ENCODE peak calls at places on chromosome 2, in ten cellular contexts. L, J, Z, U, T, K, Y, Q, W and I are unnamed samples.

GRCh38 chr2:96103388-96103705 is 13.0 kb downstream of the ADRA2B start:
- DNase-seq in K (no peak), T (no peak), U (no peak), Q (peak; percentile 58), Y (no peak), Z (peak; percentile 67), L (no peak), W (no peak), J (no peak), I (no peak)

GRCh38 chr2:181886192-181886591 is 5.3 kb upstream of the ITPRID2 start:
- DNase-seq in W (peak; percentile 62), L (no peak), U (no peak), J (no peak), Z (no peak), Y (no peak), Q (no peak), T (no peak), K (no peak), I (no peak)

GRCh38 chr2:167209784-167210183 is 321.5 kb downstream of the XIRP2 start:
- DNase-seq in L (no peak), Z (no peak), U (no peak), W (peak; percentile 11), Q (no peak), K (no peak), Y (no peak), J (no peak), T (no peak), I (no peak)

GRCh38 chr2:157052685-157053224 is 204.8 kb upstream of the GALNT5 start:
- DNase-seq in W (peak; percentile 78), T (no peak), Q (no peak), Y (no peak), J (no peak), Z (no peak), U (no peak), L (no peak), K (no peak), I (no peak)

GRCh38 chr2:96315400-96316071 is 9.6 kb upstream of the ITPRIPL1 start:
- DNase-seq in Z (no peak), Y (no peak), W (peak; percentile 41), J (peak; percentile 37), K (no peak), L (no peak), U (no peak), Q (no peak), T (no peak), I (peak; percentile 47)

GRCh38 chr2:170162261-170162612 is 15.7 kb upstream of the MYO3B start:
- DNase-seq in K (no peak), L (no peak), Z (no peak), Q (no peak), T (no peak), Y (no peak), W (peak; percentile 94), U (no peak), J (no peak), I (no peak)

GRCh38 chr2:19859565-19859964 is 42.2 kb downstream of the TTC32 start:
- DNase-seq in W (no peak), Q (no peak), L (no peak), Z (no peak), Y (no peak), J (no peak), T (no peak), K (no peak), U (no peak), I (no peak)

GRCh38 chr2:110804915-110805314 is 72.5 kb downstream of the ACOXL start:
- DNase-seq in Y (no peak), T (no peak), K (no peak), U (no peak), J (peak; percentile 72), Q (no peak), Z (no peak), W (no peak), L (no peak), I (peak; percentile 83)

GRCh38 chr2:55918856-55919255 is 4.7 kb downstream of the EFEMP1 start:
- DNase-seq in J (no peak), Y (no peak), Z (no peak), U (no peak), L (no peak), T (no peak), Q (no peak), W (no peak), K (no peak), I (no peak)

GRCh38 chr2:232365621-232366321 is 12.8 kb upstream of the ALPP start:
- DNase-seq in K (no peak), Y (no peak), J (no peak), W (no peak), L (peak; percentile 61), Z (peak; percentile 63), Q (no peak), T (no peak), U (peak; percentile 41), I (no peak)

GRCh38 chr2:127953128-127953718 is 67.5 kb upstream of the AMMECR1L start:
- DNase-seq in U (no peak), K (peak; percentile 68), Z (no peak), L (no peak), T (no peak), Q (no peak), W (no peak), Y (peak; percentile 56), J (no peak), I (no peak)

GRCh38 chr2:197198890-197199289 is 111.7 kb downstream of the ANKRD44 start:
- DNase-seq in Y (peak; percentile 47), L (no peak), T (peak; percentile 13), Z (peak; percentile 92), U (peak; percentile 97), K (peak; percentile 21), J (peak; percentile 70), Q (peak; percentile 77), W (no peak), I (peak; percentile 96)

GRCh38 chr2:219688560-219689445 is 61.4 kb downstream of the SLC4A3 start:
- DNase-seq in L (no peak), W (peak; percentile 93), Q (peak; percentile 79), J (no peak), U (no peak), T (no peak), K (peak; percentile 27), Z (no peak), Y (no peak), I (no peak)
- TF ChIP-seq CTCF in L (no peak), W (no peak), Q (no peak), J (no peak), U (no peak), T (no peak), K (no peak), Z (no peak), Y (no peak), I (no peak)

DNA sequence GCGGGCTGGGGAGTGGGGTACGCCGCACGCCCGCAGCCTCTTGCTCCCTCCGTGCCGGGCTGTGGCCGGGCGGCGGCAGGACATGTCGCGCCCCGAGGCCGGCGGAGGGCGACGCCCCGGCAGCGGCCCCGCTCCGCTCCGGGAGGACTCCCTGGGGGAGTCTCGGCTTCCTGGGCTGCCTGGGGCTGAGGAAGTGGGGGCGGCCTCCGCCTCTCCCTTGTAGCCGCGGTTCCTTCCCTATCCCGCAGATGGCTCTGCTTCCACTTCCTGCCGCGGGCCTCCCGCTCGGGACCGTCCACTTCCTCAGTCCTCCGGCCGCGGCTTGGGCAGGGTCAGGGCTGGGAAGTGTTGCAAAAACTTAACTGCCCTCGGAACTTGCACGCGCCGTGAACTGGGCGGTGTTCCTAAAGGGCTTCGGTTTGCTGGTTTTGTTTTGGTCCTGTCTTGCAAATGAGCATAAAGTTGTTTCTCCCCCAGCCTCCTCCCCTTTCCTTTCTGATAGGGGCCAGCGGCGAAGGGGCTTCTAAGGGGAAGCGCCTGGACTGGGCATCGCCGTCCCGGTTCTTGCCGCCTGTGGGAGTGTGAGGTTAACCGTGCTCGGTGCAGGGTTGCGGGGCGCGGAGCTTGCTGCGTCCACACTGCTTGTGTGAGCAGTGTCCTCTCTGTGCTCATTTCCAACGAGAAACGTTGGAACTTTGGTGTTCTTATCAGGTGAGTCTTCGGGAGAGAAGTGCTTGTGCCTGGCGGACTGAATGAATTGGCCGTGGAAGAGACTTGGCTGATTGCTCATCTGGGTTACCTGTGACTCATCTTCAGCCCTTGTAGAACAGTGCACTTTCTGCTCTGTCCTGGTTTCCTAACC is 600 bp downstream of the RALB start:
- DNase-seq in U (no peak), K (peak; percentile 89), L (peak; percentile 79), W (peak; percentile 91), Y (peak; percentile 88), J (peak; percentile 47), T (peak; percentile 62), Q (peak; percentile 95), Z (peak; percentile 97), I (peak; percentile 37)
- TF ChIP-seq CTCF in U (no peak), K (peak; percentile 47), L (no peak), W (peak; percentile 53), Y (peak; percentile 65), J (peak; percentile 49), T (no peak), Q (peak; percentile 45), Z (no peak), I (no peak)

DNA sequence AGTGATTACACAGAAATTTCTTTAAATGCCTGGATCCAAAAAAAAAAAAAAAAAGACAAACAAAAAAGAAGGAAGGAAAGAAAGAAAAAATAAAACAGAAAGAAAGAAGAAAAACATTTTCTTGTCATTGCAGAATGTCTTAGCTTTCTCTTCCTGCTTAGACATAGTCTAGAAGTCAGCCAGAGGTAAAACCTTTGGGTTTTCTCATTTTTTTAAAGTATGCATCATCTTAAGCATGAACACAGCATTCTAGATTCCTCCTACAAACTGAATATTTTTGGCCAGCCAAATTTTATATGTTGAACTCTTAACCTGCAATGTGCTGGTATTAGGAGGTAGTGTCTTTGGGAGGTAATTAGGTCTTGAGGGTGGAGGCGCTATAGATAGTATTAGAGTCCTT is 243.9 kb downstream of the TRIB2 start:
- DNase-seq in J (no peak), Q (no peak), T (no peak), Z (no peak), K (no peak), W (no peak), Y (no peak), U (no peak), L (no peak), I (no peak)
- TF ChIP-seq CTCF in J (no peak), Q (no peak), T (no peak), Z (no peak), K (no peak), W (no peak), Y (no peak), U (no peak), L (no peak), I (no peak)

GRCh38 chr2:27324720-27325119 is 1.8 kb upstream of the MPV17 start:
- DNase-seq in Z (no peak), U (no peak), W (no peak), Y (no peak), K (no peak), T (no peak), J (no peak), L (no peak), Q (no peak), I (no peak)

GRCh38 chr2:27322766-27323591 is at the start of gene MPV17:
- DNase-seq in Y (peak; percentile 91), W (peak; percentile 87), Z (peak; percentile 96), U (peak; percentile 96), T (peak; percentile 92), K (peak; percentile 93), Q (peak; percentile 97), J (peak; percentile 95), L (peak; percentile 86), I (peak; percentile 94)

GRCh38 chr2:27323592-27324285 is 842 bp upstream of the MPV17 start:
- DNase-seq in Z (no peak), Y (no peak), J (no peak), W (peak; percentile 53), Q (no peak), K (no peak), T (no peak), L (no peak), U (peak; percentile 30), I (no peak)

GRCh38 chr2:27322301-27322765 is 564 bp downstream of the MPV17 start:
- DNase-seq in Q (peak; percentile 78), L (peak; percentile 29), K (no peak), W (peak; percentile 15), T (no peak), Y (no peak), Z (peak; percentile 83), U (no peak), J (no peak), I (peak; percentile 27)

GRCh38 chr2:27320958-27321543 is 1.8 kb downstream of the MPV17 start:
- DNase-seq in W (peak; percentile 98), U (no peak), J (no peak), Z (no peak), L (no peak), T (peak; percentile 80), Y (peak; percentile 71), K (peak; percentile 76), Q (peak; percentile 84), I (no peak)
- TF ChIP-seq CTCF in W (peak; percentile 66), U (peak; percentile 7), J (no peak), Z (no peak), L (peak; percentile 23), T (peak; percentile 71), Y (peak; percentile 53), K (peak; percentile 27), Q (peak; percentile 19), I (no peak)